ENCODE peak calls at places on chromosomes 1 and 21, in ten cellular contexts. One of them, this sample, is unnamed.

GRCh38 chr1:171485375-171486047 is at the start of gene PRRC2C:
- DNase-seq in body of pancreas: peak; percentile 99
- DNase-seq in IMR-90: peak; percentile 98
- DNase-seq in transverse colon: peak; percentile 97
- DNase-seq in stomach: peak; percentile 99
- DNase-seq in Panc1: peak; percentile 93
- DNase-seq in MM.1S: peak; percentile 100
- DNase-seq in CD8-positive, alpha-beta T cell: peak; percentile 92
- DNase-seq in esophagus squamous epithelium: peak; percentile 55
- DNase-seq in cardiac muscle cell: peak; percentile 98
- DNase-seq in this sample: peak; percentile 98

GRCh38 chr1:51264470-51264869 is 28.4 kb downstream of the RNF11 start:
- DNase-seq in body of pancreas: no peak
- DNase-seq in IMR-90: peak; percentile 96
- DNase-seq in CD8-positive, alpha-beta T cell: no peak
- DNase-seq in MM.1S: no peak
- DNase-seq in cardiac muscle cell: no peak
- DNase-seq in transverse colon: no peak
- DNase-seq in stomach: no peak
- DNase-seq in esophagus squamous epithelium: no peak
- DNase-seq in Panc1: no peak
- DNase-seq in this sample: no peak

GRCh38 chr1:206693029-206693428 is 8.3 kb downstream of the MAPKAPK2 start:
- DNase-seq in Panc1: no peak
- DNase-seq in CD8-positive, alpha-beta T cell: no peak
- DNase-seq in transverse colon: peak; percentile 64
- DNase-seq in cardiac muscle cell: peak; percentile 84
- DNase-seq in body of pancreas: peak; percentile 71
- DNase-seq in IMR-90: peak; percentile 85
- DNase-seq in MM.1S: peak; percentile 57
- DNase-seq in esophagus squamous epithelium: no peak
- DNase-seq in stomach: peak; percentile 61
- DNase-seq in this sample: no peak

GRCh38 chr1:65264197-65264929 is 45.0 kb upstream of the DNAJC6 start:
- DNase-seq in Panc1: no peak
- DNase-seq in stomach: no peak
- DNase-seq in body of pancreas: peak; percentile 34
- DNase-seq in MM.1S: no peak
- DNase-seq in transverse colon: no peak
- DNase-seq in esophagus squamous epithelium: no peak
- DNase-seq in cardiac muscle cell: peak; percentile 59
- DNase-seq in CD8-positive, alpha-beta T cell: no peak
- DNase-seq in IMR-90: peak; percentile 37
- DNase-seq in this sample: no peak

GRCh38 chr1:156746381-156746715 is 5.1 kb downstream of the HDGF start:
- DNase-seq in Panc1: no peak
- DNase-seq in esophagus squamous epithelium: no peak
- DNase-seq in MM.1S: no peak
- DNase-seq in IMR-90: no peak
- DNase-seq in transverse colon: no peak
- DNase-seq in stomach: no peak
- DNase-seq in cardiac muscle cell: no peak
- DNase-seq in CD8-positive, alpha-beta T cell: no peak
- DNase-seq in body of pancreas: no peak
- DNase-seq in this sample: no peak

GRCh38 chr21:43812139-43812821 is 22.9 kb downstream of the RRP1 start:
- DNase-seq in body of pancreas: no peak
- DNase-seq in IMR-90: no peak
- DNase-seq in transverse colon: peak; percentile 42
- DNase-seq in MM.1S: no peak
- DNase-seq in esophagus squamous epithelium: no peak
- DNase-seq in CD8-positive, alpha-beta T cell: no peak
- DNase-seq in cardiac muscle cell: no peak
- DNase-seq in stomach: peak; percentile 32
- DNase-seq in Panc1: no peak
- DNase-seq in this sample: peak; percentile 70

GRCh38 chr1:214833357-214833756 is 230.4 kb downstream of the CENPF start:
- DNase-seq in transverse colon: no peak
- DNase-seq in cardiac muscle cell: no peak
- DNase-seq in stomach: no peak
- DNase-seq in body of pancreas: no peak
- DNase-seq in Panc1: no peak
- DNase-seq in MM.1S: no peak
- DNase-seq in IMR-90: peak; percentile 83
- DNase-seq in esophagus squamous epithelium: no peak
- DNase-seq in CD8-positive, alpha-beta T cell: no peak
- DNase-seq in this sample: no peak

GRCh38 chr1:27660300-27660837 is 11.6 kb downstream of the IFI6 start:
- DNase-seq in esophagus squamous epithelium: no peak
- DNase-seq in cardiac muscle cell: no peak
- DNase-seq in CD8-positive, alpha-beta T cell: no peak
- DNase-seq in Panc1: no peak
- DNase-seq in body of pancreas: no peak
- DNase-seq in stomach: no peak
- DNase-seq in transverse colon: no peak
- DNase-seq in MM.1S: no peak
- DNase-seq in IMR-90: no peak
- DNase-seq in this sample: no peak

GRCh38 chr1:34866762-34867109 is 7.2 kb upstream of the SMIM12 start:
- DNase-seq in IMR-90: no peak
- DNase-seq in body of pancreas: no peak
- DNase-seq in esophagus squamous epithelium: no peak
- DNase-seq in stomach: no peak
- DNase-seq in MM.1S: no peak
- DNase-seq in transverse colon: no peak
- DNase-seq in cardiac muscle cell: no peak
- DNase-seq in CD8-positive, alpha-beta T cell: no peak
- DNase-seq in Panc1: no peak
- DNase-seq in this sample: no peak

GRCh38 chr1:32393832-32394140 is 455 bp downstream of the BSDC1 start:
- DNase-seq in body of pancreas: peak; percentile 64
- DNase-seq in transverse colon: peak; percentile 66
- DNase-seq in IMR-90: no peak
- DNase-seq in esophagus squamous epithelium: no peak
- DNase-seq in MM.1S: peak; percentile 62
- DNase-seq in CD8-positive, alpha-beta T cell: no peak
- DNase-seq in stomach: peak; percentile 59
- DNase-seq in Panc1: no peak
- DNase-seq in cardiac muscle cell: no peak
- DNase-seq in this sample: peak; percentile 72

GRCh38 chr1:204294371-204294770 is 65.4 kb downstream of the PLEKHA6 start:
- DNase-seq in body of pancreas: no peak
- DNase-seq in Panc1: peak; percentile 50
- DNase-seq in MM.1S: no peak
- DNase-seq in esophagus squamous epithelium: no peak
- DNase-seq in CD8-positive, alpha-beta T cell: no peak
- DNase-seq in stomach: no peak
- DNase-seq in cardiac muscle cell: no peak
- DNase-seq in transverse colon: peak; percentile 34
- DNase-seq in IMR-90: peak; percentile 97
- DNase-seq in this sample: no peak

GRCh38 chr21:25735895-25736597 is 1.3 kb downstream of the GABPA start:
- DNase-seq in cardiac muscle cell: peak; percentile 63
- DNase-seq in CD8-positive, alpha-beta T cell: no peak
- DNase-seq in esophagus squamous epithelium: no peak
- DNase-seq in transverse colon: no peak
- DNase-seq in MM.1S: peak; percentile 11
- DNase-seq in Panc1: peak; percentile 2
- DNase-seq in body of pancreas: no peak
- DNase-seq in IMR-90: peak; percentile 42
- DNase-seq in stomach: no peak
- DNase-seq in this sample: no peak

GRCh38 chr1:48216276-48216675 is 6.2 kb upstream of the SLC5A9 start:
- DNase-seq in CD8-positive, alpha-beta T cell: no peak
- DNase-seq in Panc1: no peak
- DNase-seq in IMR-90: no peak
- DNase-seq in cardiac muscle cell: no peak
- DNase-seq in body of pancreas: no peak
- DNase-seq in stomach: no peak
- DNase-seq in esophagus squamous epithelium: no peak
- DNase-seq in MM.1S: no peak
- DNase-seq in transverse colon: no peak
- DNase-seq in this sample: no peak

GRCh38 chr1:99279525-99279924 is 15.2 kb downstream of the PLPPR4 start:
- DNase-seq in transverse colon: no peak
- DNase-seq in body of pancreas: no peak
- DNase-seq in esophagus squamous epithelium: no peak
- DNase-seq in Panc1: no peak
- DNase-seq in CD8-positive, alpha-beta T cell: no peak
- DNase-seq in IMR-90: no peak
- DNase-seq in MM.1S: no peak
- DNase-seq in stomach: no peak
- DNase-seq in cardiac muscle cell: peak; percentile 49
- DNase-seq in this sample: no peak

GRCh38 chr1:231053493-231054162 is 13.6 kb upstream of the FAM89A start:
- DNase-seq in Panc1: no peak
- DNase-seq in esophagus squamous epithelium: no peak
- DNase-seq in stomach: peak; percentile 88
- DNase-seq in body of pancreas: peak; percentile 85
- DNase-seq in IMR-90: peak; percentile 77
- DNase-seq in cardiac muscle cell: no peak
- DNase-seq in MM.1S: peak; percentile 76
- DNase-seq in transverse colon: peak; percentile 33
- DNase-seq in CD8-positive, alpha-beta T cell: no peak
- DNase-seq in this sample: peak; percentile 50

GRCh38 chr1:229271448-229272120 is 673 bp downstream of the RAB4A start:
- DNase-seq in CD8-positive, alpha-beta T cell: peak; percentile 31
- DNase-seq in body of pancreas: peak; percentile 54
- DNase-seq in stomach: peak; percentile 37
- DNase-seq in transverse colon: peak; percentile 50
- DNase-seq in Panc1: no peak
- DNase-seq in cardiac muscle cell: peak; percentile 60
- DNase-seq in IMR-90: peak; percentile 38
- DNase-seq in MM.1S: peak; percentile 68
- DNase-seq in esophagus squamous epithelium: no peak
- DNase-seq in this sample: no peak

GRCh38 chr1:36083635-36084501 is at the start of gene TEKT2:
- DNase-seq in body of pancreas: peak; percentile 63
- DNase-seq in Panc1: no peak
- DNase-seq in transverse colon: peak; percentile 31
- DNase-seq in cardiac muscle cell: peak; percentile 82
- DNase-seq in CD8-positive, alpha-beta T cell: no peak
- DNase-seq in stomach: no peak
- DNase-seq in MM.1S: no peak
- DNase-seq in IMR-90: no peak
- DNase-seq in esophagus squamous epithelium: no peak
- DNase-seq in this sample: no peak

GRCh38 chr21:16536661-16537359 is 807.0 kb downstream of the USP25 start:
- DNase-seq in esophagus squamous epithelium: no peak
- DNase-seq in IMR-90: peak; percentile 6
- DNase-seq in body of pancreas: no peak
- DNase-seq in CD8-positive, alpha-beta T cell: no peak
- DNase-seq in stomach: no peak
- DNase-seq in Panc1: no peak
- DNase-seq in cardiac muscle cell: no peak
- DNase-seq in MM.1S: no peak
- DNase-seq in transverse colon: no peak
- DNase-seq in this sample: no peak

DNA sequence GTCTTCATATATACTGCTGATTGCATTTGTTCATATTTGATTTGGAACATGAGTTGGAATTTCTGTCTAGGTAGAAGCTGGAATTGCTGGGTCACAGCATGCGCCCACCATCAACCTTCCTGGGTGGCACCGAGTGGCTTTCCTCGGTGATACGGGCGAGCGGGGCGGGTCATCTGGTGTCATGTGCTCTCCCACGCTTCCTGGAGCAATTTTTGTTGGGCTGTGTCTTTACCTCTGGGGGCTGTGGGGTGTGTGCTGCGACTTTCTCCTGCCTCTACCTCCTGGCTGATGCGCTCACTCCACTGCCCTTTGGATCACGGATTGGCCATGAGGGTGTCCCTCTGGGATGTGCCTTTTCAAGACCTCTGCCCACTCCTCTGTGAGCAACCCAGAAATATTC is 108.7 kb upstream of the COL6A1 start:
- DNase-seq in body of pancreas: no peak
- DNase-seq in MM.1S: no peak
- DNase-seq in cardiac muscle cell: no peak
- DNase-seq in CD8-positive, alpha-beta T cell: no peak
- DNase-seq in stomach: no peak
- DNase-seq in IMR-90: no peak
- DNase-seq in esophagus squamous epithelium: no peak
- DNase-seq in Panc1: no peak
- DNase-seq in transverse colon: no peak
- DNase-seq in this sample: no peak
- H3K4me1 ChIP-seq in body of pancreas: no peaks in the 10 kb centered on the region
- H3K4me1 ChIP-seq in MM.1S: no peaks in the 10 kb centered on the region
- H3K4me1 ChIP-seq in cardiac muscle cell: no peaks in the 10 kb centered on the region
- H3K4me1 ChIP-seq in CD8-positive, alpha-beta T cell: no peaks in the 10 kb centered on the region
- H3K4me1 ChIP-seq in stomach: no peaks in the 10 kb centered on the region
- H3K4me1 ChIP-seq in IMR-90: peaks cover 40% of the 10 kb centered on the region
- H3K4me1 ChIP-seq in esophagus squamous epithelium: peaks cover 12% of the 10 kb centered on the region
- H3K4me1 ChIP-seq in Panc1: no peaks in the 10 kb centered on the region
- H3K4me1 ChIP-seq in transverse colon: no peaks in the 10 kb centered on the region
- H3K4me1 ChIP-seq in this sample: no peaks in the 10 kb centered on the region

GRCh38 chr1:235883261-235883927 is 16.7 kb upstream of the LYST start:
- DNase-seq in IMR-90: peak; percentile 97
- DNase-seq in body of pancreas: peak; percentile 90
- DNase-seq in CD8-positive, alpha-beta T cell: no peak
- DNase-seq in transverse colon: peak; percentile 76
- DNase-seq in stomach: peak; percentile 92
- DNase-seq in cardiac muscle cell: no peak
- DNase-seq in MM.1S: no peak
- DNase-seq in Panc1: peak; percentile 86
- DNase-seq in esophagus squamous epithelium: peak; percentile 6
- DNase-seq in this sample: peak; percentile 66
- H3K4me3 ChIP-seq in IMR-90: peak overlapping the region; percentile 1
- H3K4me3 ChIP-seq in body of pancreas: no peak overlapping the region
- H3K4me3 ChIP-seq in CD8-positive, alpha-beta T cell: no peak overlapping the region
- H3K4me3 ChIP-seq in transverse colon: no peak overlapping the region
- H3K4me3 ChIP-seq in stomach: peak overlapping the region; percentile 24
- H3K4me3 ChIP-seq in cardiac muscle cell: no peak overlapping the region
- H3K4me3 ChIP-seq in MM.1S: no peak overlapping the region
- H3K4me3 ChIP-seq in Panc1: peak overlapping the region; percentile 92
- H3K4me3 ChIP-seq in esophagus squamous epithelium: peak overlapping the region; percentile 54
- H3K4me3 ChIP-seq in this sample: no peak overlapping the region

GRCh38 chr21:35905973-35906357 is 154.4 kb downstream of the SETD4 start:
- DNase-seq in IMR-90: no peak
- DNase-seq in transverse colon: no peak
- DNase-seq in MM.1S: no peak
- DNase-seq in esophagus squamous epithelium: no peak
- DNase-seq in Panc1: no peak
- DNase-seq in cardiac muscle cell: no peak
- DNase-seq in stomach: no peak
- DNase-seq in body of pancreas: no peak
- DNase-seq in CD8-positive, alpha-beta T cell: no peak
- DNase-seq in this sample: no peak
- TF ChIP-seq CTCF in IMR-90: no peak
- TF ChIP-seq CTCF in transverse colon: no peak
- TF ChIP-seq CTCF in MM.1S: no peak
- TF ChIP-seq CTCF in esophagus squamous epithelium: no peak
- TF ChIP-seq CTCF in Panc1: no peak
- TF ChIP-seq CTCF in cardiac muscle cell: no peak
- TF ChIP-seq CTCF in stomach: no peak
- TF ChIP-seq CTCF in body of pancreas: no peak
- TF ChIP-seq CTCF in CD8-positive, alpha-beta T cell: no peak
- TF ChIP-seq CTCF in this sample: no peak

DNA sequence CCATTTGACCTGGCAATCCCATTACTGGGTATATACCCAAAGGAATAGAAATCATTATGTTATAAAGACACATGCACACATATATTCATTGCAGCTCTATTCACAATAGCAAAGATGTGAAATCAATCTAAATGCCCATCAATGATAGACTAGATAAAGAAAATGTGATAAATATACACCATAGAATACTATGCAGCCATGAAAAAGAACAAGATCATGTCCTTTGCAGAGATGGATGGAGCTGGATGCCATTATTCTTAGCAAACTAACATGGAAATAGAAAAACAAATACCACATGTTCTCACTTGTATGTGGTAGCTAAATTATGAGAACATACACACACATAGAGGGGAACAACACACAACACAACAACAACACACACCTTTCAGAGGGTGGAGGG is 248.5 kb downstream of the PCP4 start:
- DNase-seq in transverse colon: no peak
- DNase-seq in IMR-90: no peak
- DNase-seq in Panc1: no peak
- DNase-seq in CD8-positive, alpha-beta T cell: no peak
- DNase-seq in esophagus squamous epithelium: no peak
- DNase-seq in cardiac muscle cell: no peak
- DNase-seq in MM.1S: no peak
- DNase-seq in body of pancreas: no peak
- DNase-seq in stomach: no peak
- DNase-seq in this sample: no peak
- H3K4me1 ChIP-seq in transverse colon: no peaks in the 10 kb centered on the region
- H3K4me1 ChIP-seq in IMR-90: no peaks in the 10 kb centered on the region
- H3K4me1 ChIP-seq in Panc1: no peaks in the 10 kb centered on the region
- H3K4me1 ChIP-seq in CD8-positive, alpha-beta T cell: no peaks in the 10 kb centered on the region
- H3K4me1 ChIP-seq in esophagus squamous epithelium: no peaks in the 10 kb centered on the region
- H3K4me1 ChIP-seq in cardiac muscle cell: no peaks in the 10 kb centered on the region
- H3K4me1 ChIP-seq in MM.1S: no peaks in the 10 kb centered on the region
- H3K4me1 ChIP-seq in body of pancreas: no peaks in the 10 kb centered on the region
- H3K4me1 ChIP-seq in stomach: no peaks in the 10 kb centered on the region
- H3K4me1 ChIP-seq in this sample: no peaks in the 10 kb centered on the region